ENCODE peak calls at places on chromosomes 11 and 22, in nine cellular contexts. W, D, B, I, J, N, V, F and L are unnamed samples. For H3K9me3 and H3K4me1, the result is how much of the 10 kb centered on the place peaks cover.

GRCh38 chr11:61609000-61609969 is 28.4 kb upstream of the SYT7 start:
- DNase-seq in D (no peak), N (no peak), B (no peak), W (no peak), V (peak), J (no peak), F (no peak), I (no peak), L (no peak)

GRCh38 chr11:111718436-111719325 is 47.5 kb downstream of the PPP2R1B start:
- DNase-seq in N (peak), J (no peak), D (no peak), F (no peak), B (peak), V (peak), I (no peak), W (no peak), L (no peak)

GRCh38 chr11:15159085-15159484 is 44.4 kb downstream of the INSC start:
- DNase-seq in W (no peak), F (peak), B (peak), D (no peak), V (peak), N (no peak), I (no peak), J (no peak), L (no peak)

GRCh38 chr11:19890308-19890707 is 177.7 kb downstream of the NAV2 start:
- DNase-seq in N (no peak), D (no peak), J (no peak), I (no peak), V (no peak), F (no peak), W (no peak), B (peak), L (no peak)

GRCh38 chr22:43883012-43883661 is 8.7 kb downstream of the PNPLA5 start:
- DNase-seq in B (peak), F (peak), N (peak), V (peak), W (no peak), I (peak), J (no peak), D (peak), L (peak)

GRCh38 chr11:1628506-1629325 is 859 bp upstream of the KRTAP5-5 start:
- DNase-seq in I (peak), J (peak), F (peak), W (peak), B (peak), D (no peak), V (peak), N (peak), L (peak)

GRCh38 chr11:103581680-103582265 is 454.7 kb upstream of the DDI1 start:
- DNase-seq in N (no peak), J (no peak), V (no peak), W (no peak), F (no peak), D (no peak), B (peak), I (no peak), L (no peak)

GRCh38 chr11:65420506-65421203 is 1.9 kb upstream of the NEAT1 start:
- DNase-seq in D (no peak), F (peak), J (no peak), B (no peak), V (no peak), I (no peak), N (peak), W (peak), L (no peak)

GRCh38 chr11:45859661-45860140 is 12.4 kb downstream of the CRY2 start:
- DNase-seq in I (no peak), D (no peak), B (peak), J (peak), V (peak), F (no peak), N (peak), W (peak), L (no peak)

GRCh38 chr22:31282748-31283468 is 9.4 kb downstream of the PIK3IP1 start:
- DNase-seq in N (no peak), F (no peak), D (no peak), J (no peak), V (no peak), B (no peak), W (no peak), I (no peak), L (no peak)

GRCh38 chr11:106818416-106818815 is 199.9 kb downstream of the GUCY1A2 start:
- DNase-seq in D (no peak), I (no peak), J (no peak), W (no peak), V (no peak), N (no peak), F (no peak), B (no peak), L (no peak)

GRCh38 chr11:74937696-74938475 is 11.0 kb downstream of the XRRA1 start:
- DNase-seq in J (no peak), D (no peak), B (peak), I (no peak), W (no peak), F (no peak), V (no peak), N (no peak), L (no peak)

GRCh38 chr11:114099392-114100178 is 40.1 kb downstream of the ZBTB16 start:
- DNase-seq in W (no peak), N (no peak), D (no peak), F (no peak), J (no peak), V (no peak), I (no peak), B (no peak), L (no peak)

GRCh38 chr11:86459682-86460460 is 85.2 kb downstream of the CCDC81 start:
- DNase-seq in D (no peak), J (peak), B (peak), N (peak), V (no peak), I (no peak), W (peak), F (no peak), L (no peak)

GRCh38 chr11:19441752-19442553 is 201.2 kb upstream of the E2F8 start:
- DNase-seq in J (peak), D (peak), B (peak), V (no peak), N (peak), F (peak), I (no peak), W (no peak), L (no peak)

GRCh38 chr11:32118025-32118974 is 27.4 kb downstream of the RCN1 start:
- DNase-seq in N (no peak), J (no peak), W (no peak), F (no peak), V (no peak), I (no peak), D (peak), B (peak), L (no peak)

GRCh38 chr22:39527481-39527961 is 5.0 kb downstream of the RPS19BP1 start:
- DNase-seq in N (peak), D (peak), B (peak), W (peak), J (no peak), V (peak), I (no peak), F (no peak), L (no peak)

GRCh38 chr11:122032317-122032716 is 83.7 kb downstream of the BLID start:
- DNase-seq in D (no peak), V (no peak), J (no peak), B (no peak), W (no peak), N (no peak), I (no peak), F (no peak), L (no peak)

GRCh38 chr11:71293961-71294782 is 41.8 kb upstream of the SHANK2 start:
- DNase-seq in F (no peak), D (no peak), N (peak), J (no peak), V (no peak), W (no peak), I (no peak), B (no peak), L (no peak)

GRCh38 chr11:127600674-127601073 is 600.1 kb upstream of the KIRREL3 start:
- DNase-seq in F (no peak), B (no peak), D (no peak), V (peak), N (no peak), W (no peak), J (no peak), I (no peak), L (no peak)

GRCh38 chr11:10673476-10674062 is 20.0 kb downstream of the IRAG1 start:
- DNase-seq in N (no peak), J (no peak), F (no peak), D (no peak), I (no peak), B (peak), V (no peak), W (no peak), L (no peak)

GRCh38 chr11:47186076-47186936 is at the start of gene PACSIN3:
- DNase-seq in B (peak), W (peak), V (no peak), J (peak), N (peak), I (peak), F (peak), D (peak), L (peak)

GRCh38 chr11:10072142-10072541 is 221.9 kb downstream of the SBF2 start:
- DNase-seq in J (no peak), F (no peak), V (no peak), W (no peak), I (no peak), B (peak), N (no peak), D (no peak), L (no peak)

GRCh38 chr11:115173136-115173535 is 331.1 kb downstream of the CADM1 start:
- DNase-seq in D (no peak), J (no peak), N (no peak), B (no peak), W (no peak), I (no peak), V (no peak), F (no peak), L (no peak)

GRCh38 chr11:110478410-110478809 is 48.7 kb downstream of the FDX1 start:
- DNase-seq in F (no peak), W (no peak), V (no peak), D (peak), I (no peak), N (no peak), B (no peak), J (no peak), L (no peak)

GRCh38 chr11:98183034-98183433 is 837.7 kb upstream of the CNTN5 start:
- DNase-seq in B (no peak), I (no peak), N (no peak), D (no peak), W (no peak), F (no peak), J (no peak), V (no peak), L (no peak)

GRCh38 chr11:115608976-115609375 is 104.8 kb upstream of the CADM1 start:
- DNase-seq in W (no peak), D (no peak), J (no peak), V (no peak), I (no peak), N (no peak), B (no peak), F (no peak), L (no peak)

GRCh38 chr11:10019906-10020682 is 273.9 kb downstream of the SBF2 start:
- DNase-seq in J (no peak), I (no peak), F (no peak), V (peak), N (peak), B (no peak), W (no peak), D (no peak), L (no peak)

GRCh38 chr22:42432020-42432596 is at the start of gene NFAM1:
- DNase-seq in B (no peak), N (peak), I (no peak), W (peak), V (peak), D (no peak), J (peak), F (no peak), L (no peak)

GRCh38 chr11:9146477-9146876 is 55.1 kb upstream of the SCUBE2 start:
- DNase-seq in B (no peak), V (no peak), F (no peak), D (no peak), J (no peak), W (no peak), I (no peak), N (no peak), L (no peak)

GRCh38 chr11:37449146-37449545 is 851.1 kb upstream of the RAG2 start:
- DNase-seq in J (no peak), I (no peak), W (no peak), D (no peak), B (peak), V (no peak), F (no peak), N (no peak), L (no peak)

GRCh38 chr11:55357560-55358184 is 10.1 kb upstream of the OR4A15 start:
- DNase-seq in W (no peak), N (no peak), J (no peak), B (no peak), V (no peak), I (no peak), F (no peak), D (no peak), L (no peak)

GRCh38 chr11:112219476-112220232 is 6.6 kb upstream of the PTS start:
- DNase-seq in V (peak), W (no peak), I (peak), D (peak), F (peak), J (no peak), B (peak), N (no peak), L (peak)

GRCh38 chr22:35539910-35540599 is 576 bp upstream of the RASD2 start:
- DNase-seq in I (peak), B (peak), J (peak), F (peak), W (peak), N (peak), D (peak), V (peak), L (peak)

GRCh38 chr22:37803195-37803635 is 4.5 kb upstream of the GCAT start:
- DNase-seq in D (no peak), W (no peak), J (no peak), F (no peak), V (peak), B (no peak), I (no peak), N (no peak), L (no peak)

GRCh38 chr11:83039566-83039965 is 32.1 kb downstream of the RAB30 start:
- DNase-seq in B (no peak), J (no peak), F (no peak), N (no peak), V (no peak), W (no peak), D (no peak), I (no peak), L (no peak)

DNA sequence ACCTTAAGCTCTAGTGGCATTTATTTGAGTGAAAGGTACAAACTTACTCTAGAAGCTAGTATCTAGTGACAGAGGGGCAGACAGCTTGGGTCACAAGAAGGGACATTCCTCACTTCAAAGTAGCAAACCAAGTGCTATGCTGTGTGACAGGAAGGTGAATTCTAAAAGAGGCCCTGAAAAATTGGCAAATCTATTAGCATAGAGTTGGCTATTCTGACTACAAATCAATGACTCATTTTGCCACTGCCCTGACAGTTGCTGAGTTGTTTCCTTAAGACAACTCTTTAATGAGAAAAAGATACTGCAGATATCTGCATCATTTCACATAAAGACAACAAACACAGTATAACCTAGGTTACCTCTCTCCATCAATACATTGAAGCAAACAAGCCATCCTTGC is 524.0 kb upstream of the LRRC4C start:
- DNase-seq in I (no peak), F (no peak), W (no peak), N (no peak), D (no peak), B (no peak), J (no peak), V (no peak), L (no peak)
- H3K9me3 ChIP-seq in I (under half), F (under half), W (under half), N (under half), D (under half), B (under half), J (under half), V (under half), L (under half)

DNA sequence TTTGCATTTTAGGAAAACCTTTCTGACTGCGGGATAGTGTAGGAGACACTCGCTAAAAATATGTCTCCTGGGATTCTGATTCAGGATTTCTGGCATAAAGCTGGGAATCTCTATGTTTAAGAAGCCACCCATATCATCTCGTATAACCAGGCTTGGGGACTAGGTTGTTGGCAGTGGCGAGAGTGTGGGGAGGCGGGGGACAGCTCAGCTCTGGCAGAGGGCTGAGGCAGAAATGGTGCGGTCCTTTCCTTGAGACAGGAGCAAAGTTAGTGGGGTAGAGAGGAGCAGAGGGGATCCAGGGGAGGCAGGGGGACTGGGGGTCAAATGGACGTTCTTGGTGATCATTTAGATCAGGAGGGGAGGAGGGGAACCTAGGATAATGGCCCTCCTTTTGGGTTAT is 74.3 kb downstream of the TEAD1 start:
- DNase-seq in J (no peak), D (no peak), V (no peak), F (no peak), I (no peak), W (no peak), N (no peak), B (no peak), L (no peak)
- H3K4me1 ChIP-seq in J (under half), D (under half), V (under half), F (under half), I (under half), W (under half), N (under half), B (under half), L (under half)

GRCh38 chr11:69149646-69150045 is 6.1 kb upstream of the SMIM38 start:
- DNase-seq in W (no peak), F (no peak), V (no peak), D (no peak), J (no peak), B (no peak), I (no peak), N (no peak), L (no peak)
- H3K9me3 ChIP-seq in W (under half), F (under half), V (under half), D (under half), J (under half), B (under half), I (under half), N (under half), L (under half)

GRCh38 chr11:131572423-131572822 is 202.0 kb downstream of the NTM start:
- DNase-seq in F (no peak), B (no peak), D (no peak), J (no peak), N (no peak), I (no peak), W (no peak), V (no peak), L (no peak)

GRCh38 chr11:131571571-131571970 is 201.2 kb downstream of the NTM start:
- DNase-seq in I (no peak), N (no peak), D (no peak), V (no peak), B (no peak), F (no peak), J (no peak), W (no peak), L (no peak)

GRCh38 chr11:131568318-131568717 is 197.9 kb downstream of the NTM start:
- DNase-seq in J (no peak), V (no peak), B (no peak), N (no peak), D (no peak), W (no peak), I (no peak), F (no peak), L (no peak)
- H3K4me1 ChIP-seq in J (under half), V (under half), B (under half), N (under half), D (under half), W (under half), I (under half), F (under half), L (under half)

GRCh38 chr11:73365352-73366264 is 10.6 kb upstream of the RELT start:
- DNase-seq in W (no peak), J (no peak), N (no peak), F (no peak), B (no peak), D (no peak), I (no peak), V (no peak), L (no peak)
- H3K9me3 ChIP-seq in W (under half), J (under half), N (under half), F (under half), B (under half), D (under half), I (under half), V (under half), L (under half)

GRCh38 chr22:23237841-23238240 is 57.5 kb downstream of the BCR start:
- DNase-seq in D (no peak), I (no peak), J (no peak), B (no peak), N (no peak), W (no peak), F (peak), V (no peak), L (no peak)

GRCh38 chr22:23236440-23237139 is 56.3 kb downstream of the BCR start:
- DNase-seq in I (no peak), B (no peak), D (no peak), N (no peak), J (no peak), W (no peak), F (no peak), V (no peak), L (no peak)

GRCh38 chr22:23238707-23239106 is 58.4 kb downstream of the BCR start:
- DNase-seq in B (no peak), I (no peak), F (no peak), D (no peak), N (no peak), W (no peak), V (no peak), J (peak), L (no peak)

GRCh38 chr22:23236026-23236425 is 55.7 kb downstream of the BCR start:
- DNase-seq in I (no peak), V (no peak), D (no peak), B (peak), J (peak), F (no peak), W (no peak), N (no peak), L (no peak)

DNA sequence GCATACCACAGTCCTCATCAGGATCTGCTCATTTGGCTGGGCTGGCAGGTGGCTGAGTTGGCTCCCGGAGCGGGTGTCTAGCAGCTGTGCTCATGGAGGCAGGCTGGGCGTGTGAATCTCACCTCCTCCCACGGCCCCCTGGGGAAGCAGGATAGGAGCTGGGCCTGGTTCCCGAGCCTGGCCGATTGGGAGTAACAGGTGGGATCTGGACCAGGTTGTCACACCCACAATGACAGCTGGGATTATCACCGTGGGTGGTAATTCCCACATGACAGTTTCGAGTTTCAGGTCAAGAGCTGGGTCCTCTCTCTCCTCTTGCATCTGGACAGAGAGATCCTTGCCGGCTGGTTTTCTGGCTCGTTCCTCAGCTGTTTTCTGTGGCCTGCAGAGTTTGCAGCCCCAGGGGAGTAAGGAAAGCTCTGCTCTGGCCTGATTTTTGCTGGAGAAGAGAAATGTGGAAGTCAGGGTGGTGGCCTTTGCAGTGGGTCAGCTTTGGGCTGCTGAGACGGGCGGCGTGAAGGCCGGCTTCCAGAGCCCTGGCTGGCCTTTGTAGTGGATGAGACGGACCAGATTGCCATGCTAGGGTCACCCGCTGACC is 57.0 kb downstream of the BCR start:
- DNase-seq in V (no peak), F (no peak), I (no peak), W (no peak), D (no peak), N (peak), J (peak), B (peak), L (no peak)
- H3K4me1 ChIP-seq in V (under half), F (under half), I (half or more), W (half or more), D (under half), N (half or more), J (under half), B (under half), L (half or more)

GRCh38 chr11:2650343-2650867 is 49.4 kb downstream of the KCNQ1OT1 start:
- DNase-seq in F (no peak), J (no peak), W (no peak), V (no peak), I (no peak), D (no peak), B (no peak), N (no peak), L (no peak)

GRCh38 chr11:2651054-2651617 is 48.7 kb downstream of the KCNQ1OT1 start:
- DNase-seq in J (no peak), B (no peak), I (no peak), V (no peak), D (no peak), N (no peak), F (no peak), W (no peak), L (no peak)

GRCh38 chr11:2649400-2649799 is 50.4 kb downstream of the KCNQ1OT1 start:
- DNase-seq in V (no peak), J (no peak), F (no peak), B (no peak), W (no peak), D (no peak), I (no peak), N (no peak), L (no peak)

GRCh38 chr11:2647953-2648352 is 51.8 kb downstream of the KCNQ1OT1 start:
- DNase-seq in I (no peak), W (no peak), J (no peak), V (no peak), N (no peak), D (no peak), F (no peak), B (no peak), L (no peak)

GRCh38 chr11:2649848-2650247 is 49.9 kb downstream of the KCNQ1OT1 start:
- DNase-seq in D (no peak), B (no peak), I (no peak), V (no peak), N (no peak), J (no peak), F (no peak), W (no peak), L (no peak)
- H3K9me3 ChIP-seq in D (under half), B (half or more), I (under half), V (half or more), N (half or more), J (under half), F (under half), W (half or more), L (under half)

GRCh38 chr22:49962012-49962750 is 1.6 kb downstream of the PIM3 start:
- DNase-seq in N (peak), D (peak), I (peak), F (peak), B (peak), V (peak), W (peak), J (peak), L (peak)
- H3K4me1 ChIP-seq in N (half or more), D (half or more), I (under half), F (half or more), B (under half), V (under half), W (half or more), J (under half), L (under half)